ENCODE peak calls at places on chromosome 7, in six cellular contexts. N is NB4; D is activated CD8-positive, alpha-beta memory T cell treated with anti-CD3 and anti-CD28 coated beads, Interleukin-2, amount 50 U/mL, for 48 hours; K is stimulated activated CD8-positive, alpha-beta memory T cell treated with anti-CD3 and anti-CD28 coated beads, Interleukin-15, amount 100 ng/mL, for 24 hours; Y is GM23248; C is AG08396. V is an unnamed sample.
A peak's percentile ranks its signal among the peaks of the same experiment; 100 is the strongest.

GRCh38 chr7:152336754-152337368 is 98.9 kb downstream of the KMT2C start:
- DNase-seq in K (no peak), Y (peak; percentile 71), D (no peak), N (peak; percentile 69), C (peak; percentile 23), V (no peak)

GRCh38 chr7:18761046-18761445 is 265.5 kb downstream of the HDAC9 start:
- DNase-seq in Y (no peak), D (no peak), C (no peak), K (no peak), N (no peak), V (no peak)

GRCh38 chr7:156059374-156059773 is 247.1 kb upstream of the SHH start:
- DNase-seq in C (no peak), D (no peak), Y (no peak), N (no peak), K (no peak), V (no peak)

GRCh38 chr7:98123073-98123696 is 16.5 kb downstream of the LMTK2 start:
- DNase-seq in N (no peak), K (no peak), D (no peak), C (no peak), Y (no peak), V (no peak)

GRCh38 chr7:124155400-124156022 is 122.6 kb upstream of the TMEM229A start:
- DNase-seq in K (no peak), C (peak; percentile 23), D (no peak), Y (peak; percentile 37), N (peak; percentile 41), V (no peak)

GRCh38 chr7:44313016-44313415 is 12.4 kb downstream of the CAMK2B start:
- DNase-seq in Y (no peak), N (no peak), K (no peak), C (no peak), D (no peak), V (no peak)

GRCh38 chr7:156475666-156476065 is 164.9 kb upstream of the RNF32 start:
- DNase-seq in D (no peak), N (peak; percentile 42), K (no peak), Y (peak; percentile 52), C (peak; percentile 94), V (peak; percentile 70)

GRCh38 chr7:133436014-133436428 is 183.1 kb downstream of the EXOC4 start:
- DNase-seq in K (no peak), C (peak; percentile 42), N (no peak), D (no peak), Y (peak; percentile 74), V (no peak)

GRCh38 chr7:131629203-131629871 is 72.9 kb upstream of the PODXL start:
- DNase-seq in D (no peak), N (no peak), Y (peak; percentile 87), K (no peak), C (no peak), V (no peak)

GRCh38 chr7:96061844-96062243 is 260.1 kb downstream of the SLC25A13 start:
- DNase-seq in N (no peak), D (no peak), C (no peak), K (no peak), Y (peak; percentile 20), V (no peak)

GRCh38 chr7:909358-910329 is 33.3 kb downstream of the GET4 start:
- DNase-seq in D (no peak), N (peak; percentile 39), C (peak; percentile 90), Y (peak; percentile 63), K (no peak), V (no peak)

GRCh38 chr7:7428806-7429205 is 106.9 kb downstream of the COL28A1 start:
- DNase-seq in D (no peak), K (no peak), N (no peak), Y (peak; percentile 62), C (no peak), V (no peak)

GRCh38 chr7:122416316-122416925 is 111.9 kb upstream of the FEZF1 start:
- DNase-seq in N (no peak), C (no peak), K (no peak), Y (no peak), D (no peak), V (no peak)

GRCh38 chr7:149865437-149865836 is 8.3 kb upstream of the ATP6V0E2 start:
- DNase-seq in N (peak; percentile 78), C (no peak), Y (no peak), D (no peak), K (no peak), V (no peak)

GRCh38 chr7:101945034-101945758 is 127.8 kb downstream of the CUX1 start:
- DNase-seq in Y (no peak), N (no peak), K (no peak), C (no peak), D (no peak), V (no peak)

GRCh38 chr7:118195837-118196474 is 12.0 kb downstream of the LSM8 start:
- DNase-seq in D (no peak), Y (peak; percentile 81), C (peak; percentile 37), K (no peak), N (peak; percentile 82), V (no peak)

GRCh38 chr7:26159243-26159642 is 7.2 kb downstream of the NFE2L3 start:
- DNase-seq in C (no peak), N (no peak), Y (no peak), K (no peak), D (no peak), V (no peak)

GRCh38 chr7:2972531-2973161 is 71.0 kb downstream of the CARD11 start:
- DNase-seq in K (no peak), Y (no peak), D (peak; percentile 37), C (no peak), N (no peak), V (peak; percentile 42)

GRCh38 chr7:105787071-105787470 is 89.3 kb downstream of the ATXN7L1 start:
- DNase-seq in Y (no peak), D (no peak), C (no peak), N (no peak), K (no peak), V (no peak)

GRCh38 chr7:2729043-2729892 is 41.3 kb downstream of the AMZ1 start:
- DNase-seq in N (no peak), Y (no peak), K (no peak), C (peak; percentile 59), D (peak; percentile 35), V (no peak)

GRCh38 chr7:95798401-95798930 is 26.1 kb downstream of the DYNC1I1 start:
- DNase-seq in K (no peak), N (no peak), C (no peak), Y (peak; percentile 6), D (no peak), V (no peak)

GRCh38 chr7:51055039-51055840 is 261.4 kb downstream of the COBL start:
- DNase-seq in D (no peak), Y (no peak), N (no peak), K (no peak), C (no peak), V (peak; percentile 78)

GRCh38 chr7:157619753-157620525 is 283.1 kb downstream of the DNAJB6 start:
- DNase-seq in D (no peak), C (no peak), N (no peak), Y (no peak), K (no peak), V (no peak)

GRCh38 chr7:101134399-101134980 is 7.6 kb downstream of the SERPINE1 start:
- DNase-seq in N (peak; percentile 70), Y (peak; percentile 58), D (no peak), K (no peak), C (no peak), V (no peak)

GRCh38 chr7:604038-604883 is 84.6 kb upstream of the PDGFA start:
- DNase-seq in Y (peak; percentile 18), D (peak; percentile 94), C (no peak), N (peak; percentile 96), K (peak; percentile 83), V (peak; percentile 95)

GRCh38 chr7:117087639-117088396 is 134.5 kb downstream of the ST7 start:
- DNase-seq in C (no peak), N (peak; percentile 73), K (no peak), Y (no peak), D (no peak), V (no peak)

GRCh38 chr7:80184693-80185092 is 50.1 kb downstream of the GNAI1 start:
- DNase-seq in C (no peak), D (no peak), N (no peak), K (no peak), Y (no peak), V (no peak)

GRCh38 chr7:129495987-129496386 is 6.3 kb upstream of the SMKR1 start:
- DNase-seq in C (no peak), D (no peak), Y (no peak), K (no peak), N (no peak), V (peak; percentile 6)

GRCh38 chr7:30921951-30922401 is 10.3 kb downstream of the AQP1 start:
- DNase-seq in N (no peak), D (peak; percentile 17), K (no peak), C (no peak), Y (no peak), V (no peak)

GRCh38 chr7:130352335-130353074 is 7.9 kb downstream of the CPA5 start:
- DNase-seq in C (peak; percentile 38), K (no peak), N (no peak), Y (peak; percentile 79), D (no peak), V (no peak)

GRCh38 chr7:82397846-82398245 is 45.7 kb downstream of the CACNA2D1 start:
- DNase-seq in N (no peak), C (no peak), Y (no peak), K (no peak), D (no peak), V (no peak)

GRCh38 chr7:36303202-36304098 is 86.2 kb upstream of the ANLN start:
- DNase-seq in N (no peak), D (no peak), Y (peak; percentile 100), K (no peak), C (peak; percentile 87), V (peak; percentile 91)

V was measured in osteocyte.